ENCODE peak calls at places on chromosomes 6 and 20, in seven cellular contexts. B is mucosa of descending colon, W is ovary, U is psoas muscle, D is GM12865, G is BJ, H is hepatocyte. J is an unnamed sample.

GRCh38 chr20:33852971-33853813 is 42.0 kb downstream of the CHMP4B start:
- DNase-seq in B (no peak), U (peak; percentile 28), H (no peak), W (no peak), D (no peak), G (no peak), J (no peak)

GRCh38 chr20:2703716-2704475 is 11.3 kb downstream of the EBF4 start:
- DNase-seq in U (no peak), B (no peak), H (no peak), W (no peak), G (no peak), D (no peak), J (no peak)

GRCh38 chr6:116528800-116529199 is 16.7 kb downstream of the TRAPPC3L start:
- DNase-seq in D (no peak), W (no peak), B (no peak), U (no peak), H (no peak), G (no peak), J (no peak)

GRCh38 chr6:106674541-106675229 is 45.3 kb downstream of the QRSL1 start:
- DNase-seq in U (no peak), W (no peak), B (no peak), H (no peak), G (no peak), D (no peak), J (no peak)

GRCh38 chr6:19369770-19370169 is 467.4 kb upstream of the ID4 start:
- DNase-seq in B (no peak), W (no peak), D (no peak), H (no peak), G (no peak), U (no peak), J (no peak)

GRCh38 chr20:10747019-10747418 is 73.2 kb upstream of the JAG1 start:
- DNase-seq in U (no peak), W (no peak), G (no peak), D (no peak), B (no peak), H (peak; percentile 37), J (no peak)

GRCh38 chr20:3514012-3514642 is 43.3 kb downstream of the ATRN start:
- DNase-seq in W (no peak), G (no peak), H (no peak), B (no peak), U (no peak), D (no peak), J (no peak)

GRCh38 chr6:9315966-9316650 is 880.8 kb upstream of the SLC35B3 start:
- DNase-seq in W (no peak), U (no peak), D (no peak), G (no peak), H (no peak), B (no peak), J (peak; percentile 36)

GRCh38 chr6:169341706-169342105 is 88.1 kb upstream of the THBS2 start:
- DNase-seq in H (no peak), G (no peak), D (no peak), W (no peak), U (no peak), B (no peak), J (no peak)

GRCh38 chr20:31566658-31567379 is 38.3 kb upstream of the ID1 start:
- DNase-seq in U (no peak), B (peak; percentile 66), W (no peak), D (peak; percentile 53), G (no peak), H (peak; percentile 86), J (peak; percentile 81)

GRCh38 chr6:157904999-157905398 is 76.7 kb upstream of the SYNJ2 start:
- DNase-seq in H (no peak), G (no peak), D (no peak), W (no peak), U (no peak), B (no peak), J (no peak)

GRCh38 chr6:34817337-34817910 is 25.5 kb downstream of the BLTP3A start:
- DNase-seq in B (no peak), U (no peak), G (no peak), W (no peak), D (peak; percentile 10), H (no peak), J (no peak)

GRCh38 chr6:11212625-11213024 is 19.8 kb downstream of the NEDD9 start:
- DNase-seq in W (no peak), B (no peak), G (no peak), D (no peak), H (no peak), U (no peak), J (no peak)

GRCh38 chr20:45470262-45470931 is 844 bp downstream of the WFDC2 start:
- DNase-seq in U (peak; percentile 59), H (peak; percentile 65), D (peak; percentile 23), W (peak; percentile 39), B (peak; percentile 82), G (no peak), J (no peak)

GRCh38 chr20:25136643-25137559 is 55.0 kb upstream of the VSX1 start:
- DNase-seq in U (peak; percentile 76), G (peak; percentile 46), B (peak; percentile 67), D (no peak), W (peak; percentile 38), H (peak; percentile 30), J (no peak)

GRCh38 chr20:25142435-25142834 is 53.1 kb upstream of the ENTPD6 start:
- DNase-seq in B (no peak), U (no peak), H (no peak), D (no peak), G (no peak), W (no peak), J (no peak)

GRCh38 chr20:25140968-25141367 is 54.5 kb upstream of the ENTPD6 start:
- DNase-seq in W (no peak), D (no peak), B (no peak), U (no peak), G (no peak), H (no peak), J (no peak)

GRCh38 chr20:25135031-25135430 is 53.1 kb upstream of the VSX1 start:
- DNase-seq in W (no peak), H (no peak), B (no peak), D (no peak), U (no peak), G (no peak), J (no peak)

DNA sequence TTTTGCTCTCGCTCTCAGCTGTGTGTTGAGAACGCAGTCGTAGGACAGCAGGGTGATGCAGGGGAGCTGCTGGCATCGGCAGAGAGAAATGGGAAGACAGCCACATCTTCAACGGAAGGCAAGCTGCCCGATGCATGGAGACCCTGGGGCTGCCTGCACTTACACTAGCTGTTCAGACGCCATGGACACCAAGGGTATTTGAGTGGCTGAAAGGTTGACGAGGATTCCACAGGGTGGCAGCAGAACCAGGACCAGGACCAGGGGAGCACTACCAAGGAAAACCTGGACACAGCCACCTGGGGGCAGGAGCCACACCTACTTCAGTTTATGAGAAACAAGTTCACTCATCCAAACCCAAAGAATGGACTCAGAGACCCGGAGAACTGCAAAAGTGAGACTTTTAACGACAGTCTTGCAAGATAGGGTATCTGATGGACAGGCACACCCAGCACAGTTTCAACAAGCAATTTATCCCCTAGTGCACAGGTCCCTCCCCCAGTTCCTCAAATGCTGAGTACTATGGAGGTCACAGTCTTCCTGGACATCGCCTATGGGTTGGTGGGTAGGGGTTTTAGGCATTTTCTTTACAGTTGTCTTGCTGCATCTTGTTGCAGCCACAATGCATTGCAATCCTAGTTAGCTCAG is 56.3 kb upstream of the ENTPD6 start:
- DNase-seq in W (no peak), D (peak; percentile 11), U (no peak), B (no peak), H (no peak), G (no peak), J (peak; percentile 30)
- TF ChIP-seq CTCF in W (no peak), D (no peak), U (no peak), B (no peak), H (peak; percentile 5), G (no peak), J (peak; percentile 27)

GRCh38 chr20:18412202-18412901 is 54.5 kb downstream of the DZANK1 start:
- DNase-seq in U (no peak), D (peak; percentile 13), B (no peak), G (no peak), W (no peak), H (no peak), J (no peak)
- H3K4me3 ChIP-seq in U (no peak overlapping the region), D (peak overlapping the region; percentile 53), B (no peak overlapping the region), G (no peak overlapping the region), W (no peak overlapping the region), H (no peak overlapping the region), J (no peak overlapping the region)

GRCh38 chr20:24990810-24991252 is 1.7 kb downstream of the APMAP start:
- DNase-seq in D (no peak), B (no peak), W (no peak), G (no peak), H (no peak), U (no peak), J (no peak)
- TF ChIP-seq CTCF in D (no peak), B (no peak), W (no peak), G (no peak), H (no peak), U (no peak), J (no peak)

GRCh38 chr6:56335733-56336132 is 88.4 kb upstream of the COL21A1 start:
- DNase-seq in B (no peak), H (no peak), D (no peak), G (peak; percentile 65), U (no peak), W (no peak), J (no peak)
- H3K4me3 ChIP-seq in B (no peak overlapping the region), H (no peak overlapping the region), D (no peak overlapping the region), G (no peak overlapping the region), U (no peak overlapping the region), W (no peak overlapping the region), J (no peak overlapping the region)

GRCh38 chr20:62026564-62026856 is 39.2 kb downstream of the TAF4 start:
- DNase-seq in G (no peak), D (no peak), B (peak; percentile 35), H (no peak), U (peak; percentile 23), W (no peak), J (no peak)

GRCh38 chr20:62025394-62025793 is 40.3 kb downstream of the TAF4 start:
- DNase-seq in G (peak; percentile 25), W (no peak), D (no peak), H (no peak), U (peak; percentile 58), B (peak; percentile 6), J (peak; percentile 76)

GRCh38 chr20:62027698-62028321 is 37.9 kb downstream of the TAF4 start:
- DNase-seq in H (no peak), D (no peak), U (peak; percentile 38), G (no peak), W (no peak), B (no peak), J (no peak)

GRCh38 chr20:62027116-62027515 is 38.6 kb downstream of the TAF4 start:
- DNase-seq in B (peak; percentile 6), H (no peak), U (peak; percentile 38), G (no peak), D (no peak), W (no peak), J (no peak)

GRCh38 chr20:62025832-62026563 is 39.7 kb downstream of the TAF4 start:
- DNase-seq in U (peak; percentile 36), B (peak; percentile 14), G (peak; percentile 12), W (peak; percentile 59), D (no peak), H (peak; percentile 72), J (peak; percentile 58)
- TF ChIP-seq CTCF in U (peak; percentile 54), B (no peak), G (peak; percentile 90), W (peak; percentile 47), D (no peak), H (peak; percentile 57), J (peak; percentile 83)

GRCh38 chr6:132076452-132076851 is 125.3 kb upstream of the CCN2 start:
- DNase-seq in B (no peak), W (no peak), G (no peak), U (no peak), H (no peak), D (no peak), J (no peak)
- H3K4me3 ChIP-seq in B (no peak overlapping the region), W (no peak overlapping the region), G (no peak overlapping the region), U (no peak overlapping the region), H (no peak overlapping the region), D (no peak overlapping the region), J (no peak overlapping the region)

J was measured in WERI-Rb-1.